ENCODE peak calls at places on chromosomes 7 and 10, in six cellular contexts. O, D, A, Q, N and J are unnamed samples.

GRCh38 chr10:68897336-68897741 is 3.8 kb upstream of the DDX50 start:
- DNase-seq in Q (peak; percentile 53), A (peak; percentile 83), D (no peak), O (no peak), N (peak; percentile 13), J (no peak)

GRCh38 chr10:104521901-104522827 is 118.9 kb upstream of the SORCS3 start:
- DNase-seq in N (no peak), O (no peak), Q (no peak), D (peak; percentile 55), A (no peak), J (no peak)

GRCh38 chr10:98344589-98345038 is 70.4 kb downstream of the PYROXD2 start:
- DNase-seq in A (no peak), N (peak; percentile 29), Q (peak; percentile 56), D (peak; percentile 83), O (peak; percentile 83), J (no peak)

GRCh38 chr7:47952224-47952623 is 4.0 kb upstream of the PKD1L1 start:
- DNase-seq in Q (no peak), A (peak; percentile 32), O (peak; percentile 5), D (no peak), N (no peak), J (no peak)

GRCh38 chr10:115829501-115830215 is 443.3 kb downstream of the GFRA1 start:
- DNase-seq in O (no peak), A (peak; percentile 18), N (no peak), Q (no peak), D (no peak), J (no peak)

GRCh38 chr10:130926442-130926841 is 385.1 kb downstream of the TCERG1L start:
- DNase-seq in O (no peak), A (no peak), Q (no peak), N (no peak), D (no peak), J (no peak)

GRCh38 chr7:80635998-80636397 is 2.4 kb upstream of the CD36 start:
- DNase-seq in N (no peak), D (no peak), O (no peak), Q (no peak), A (no peak), J (no peak)

GRCh38 chr7:30074422-30075030 is 46.3 kb downstream of the PLEKHA8 start:
- DNase-seq in Q (no peak), D (no peak), A (peak; percentile 79), O (no peak), N (no peak), J (no peak)

GRCh38 chr10:115706482-115707076 is 566.4 kb downstream of the GFRA1 start:
- DNase-seq in Q (no peak), O (no peak), D (no peak), A (peak; percentile 61), N (no peak), J (no peak)

GRCh38 chr7:27103489-27104226 is 1.2 kb upstream of the HOXA2 start:
- DNase-seq in O (peak; percentile 71), D (no peak), A (no peak), N (no peak), Q (peak; percentile 53), J (no peak)

GRCh38 chr7:31335889-31336201 is 4.7 kb downstream of the NEUROD6 start:
- DNase-seq in A (peak; percentile 63), Q (no peak), O (no peak), D (no peak), N (no peak), J (no peak)

GRCh38 chr10:89450901-89451300 is 36.5 kb downstream of the IFIT5 start:
- DNase-seq in D (no peak), N (no peak), A (no peak), Q (no peak), O (no peak), J (no peak)

GRCh38 chr7:114409750-114410149 is 4.9 kb upstream of the FOXP2 start:
- DNase-seq in O (no peak), Q (no peak), D (no peak), N (no peak), A (no peak), J (no peak)

GRCh38 chr10:31151301-31151700 is 119.6 kb upstream of the ZNF438 start:
- DNase-seq in D (no peak), A (no peak), Q (no peak), N (no peak), O (no peak), J (no peak)

GRCh38 chr10:120646738-120647427 is 189.9 kb downstream of the PLPP4 start:
- DNase-seq in A (no peak), D (no peak), Q (no peak), O (no peak), N (no peak), J (no peak)
- TF ChIP-seq CTCF in A (no peak), D (no peak), Q (no peak), O (no peak), N (no peak), J (peak; percentile 18)

DNA sequence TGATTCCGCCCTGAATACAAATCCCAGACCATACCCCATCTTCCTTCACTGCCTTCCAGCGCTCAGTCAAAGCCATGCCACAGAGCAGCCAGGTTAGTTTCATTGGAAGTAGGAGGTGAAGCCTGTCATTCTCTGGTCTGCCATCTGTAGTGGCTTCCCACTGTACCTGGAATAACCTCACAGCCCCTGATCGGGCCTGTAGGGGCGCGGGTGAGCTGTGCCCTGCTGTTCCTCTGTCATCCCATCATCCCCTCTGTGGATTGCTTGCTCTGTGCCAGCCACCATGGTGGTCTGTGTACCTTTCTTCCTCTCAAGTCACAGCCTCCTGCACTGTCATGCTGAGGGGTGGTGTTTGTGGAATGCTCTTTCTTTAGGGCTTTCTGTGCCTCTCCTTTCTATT is 155.1 kb downstream of the ZNF22 start:
- DNase-seq in A (peak; percentile 19), D (no peak), Q (no peak), O (no peak), N (no peak), J (no peak)
- TF ChIP-seq CTCF in A (peak; percentile 22), D (no peak), Q (no peak), O (no peak), N (no peak), J (no peak)

GRCh38 chr10:119526606-119527592 is 15.6 kb downstream of the RGS10 start:
- DNase-seq in N (no peak), D (no peak), Q (no peak), O (no peak), A (peak; percentile 53), J (no peak)
- TF ChIP-seq CTCF in N (no peak), D (no peak), Q (no peak), O (no peak), A (peak; percentile 14), J (peak; percentile 6)

GRCh38 chr10:14328881-14329280 is 1.8 kb downstream of the FRMD4A start:
- DNase-seq in Q (no peak), N (no peak), A (no peak), D (no peak), O (no peak), J (no peak)

GRCh38 chr10:14327535-14327934 is 3.2 kb downstream of the FRMD4A start:
- DNase-seq in D (no peak), A (no peak), Q (no peak), N (no peak), O (no peak), J (no peak)

GRCh38 chr10:14326581-14326980 is 4.1 kb downstream of the FRMD4A start:
- DNase-seq in A (no peak), N (no peak), D (no peak), Q (no peak), O (no peak), J (no peak)

GRCh38 chr10:14322531-14322930 is 8.2 kb downstream of the FRMD4A start:
- DNase-seq in Q (no peak), N (no peak), O (no peak), A (no peak), D (no peak), J (no peak)

GRCh38 chr10:14325325-14325955 is 5.3 kb downstream of the FRMD4A start:
- DNase-seq in O (no peak), D (peak; percentile 33), Q (peak; percentile 23), N (no peak), A (peak; percentile 90), J (peak; percentile 10)
- TF ChIP-seq CTCF in O (peak; percentile 40), D (peak; percentile 44), Q (no peak), N (peak; percentile 56), A (peak; percentile 89), J (peak; percentile 66)

DNA sequence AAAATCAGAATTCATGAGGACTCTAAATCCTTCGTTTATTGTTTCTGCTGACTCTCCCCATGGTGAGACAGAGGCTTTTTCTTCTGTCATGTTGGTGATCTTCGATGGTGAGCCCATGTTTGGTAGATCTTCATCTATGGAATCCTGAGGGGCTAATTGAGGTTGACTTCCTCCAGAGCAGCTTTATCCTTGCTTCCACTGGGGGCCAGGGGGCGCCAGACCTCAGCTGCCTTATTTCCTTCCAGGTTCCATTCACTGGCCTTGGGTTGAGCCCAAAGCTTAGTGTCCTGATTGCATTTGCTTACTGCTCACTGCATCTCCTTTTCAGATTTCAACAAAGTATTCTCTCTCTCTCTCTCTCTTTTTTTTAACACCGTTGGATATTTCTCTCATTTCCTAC is 80.7 kb downstream of the GCC1 start:
- DNase-seq in O (no peak), N (peak; percentile 19), A (peak; percentile 82), D (peak; percentile 16), Q (peak; percentile 12), J (no peak)
- TF ChIP-seq CTCF in O (peak; percentile 26), N (peak; percentile 22), A (peak; percentile 92), D (peak; percentile 34), Q (peak; percentile 19), J (peak; percentile 70)

GRCh38 chr7:151757274-151757673 is 119.6 kb downstream of the PRKAG2 start:
- DNase-seq in N (no peak), O (no peak), Q (no peak), D (no peak), A (no peak), J (no peak)
- TF ChIP-seq CTCF in N (no peak), O (no peak), Q (no peak), D (no peak), A (no peak), J (no peak)

GRCh38 chr10:26860542-26861325 is at the start of gene ABI1:
- DNase-seq in A (peak; percentile 99), D (peak; percentile 97), N (peak; percentile 98), Q (peak; percentile 98), O (peak; percentile 98), J (peak; percentile 93)
- TF ChIP-seq CTCF in A (peak; percentile 72), D (peak; percentile 89), N (no peak), Q (peak; percentile 82), O (peak; percentile 86), J (peak; percentile 91)

DNA sequence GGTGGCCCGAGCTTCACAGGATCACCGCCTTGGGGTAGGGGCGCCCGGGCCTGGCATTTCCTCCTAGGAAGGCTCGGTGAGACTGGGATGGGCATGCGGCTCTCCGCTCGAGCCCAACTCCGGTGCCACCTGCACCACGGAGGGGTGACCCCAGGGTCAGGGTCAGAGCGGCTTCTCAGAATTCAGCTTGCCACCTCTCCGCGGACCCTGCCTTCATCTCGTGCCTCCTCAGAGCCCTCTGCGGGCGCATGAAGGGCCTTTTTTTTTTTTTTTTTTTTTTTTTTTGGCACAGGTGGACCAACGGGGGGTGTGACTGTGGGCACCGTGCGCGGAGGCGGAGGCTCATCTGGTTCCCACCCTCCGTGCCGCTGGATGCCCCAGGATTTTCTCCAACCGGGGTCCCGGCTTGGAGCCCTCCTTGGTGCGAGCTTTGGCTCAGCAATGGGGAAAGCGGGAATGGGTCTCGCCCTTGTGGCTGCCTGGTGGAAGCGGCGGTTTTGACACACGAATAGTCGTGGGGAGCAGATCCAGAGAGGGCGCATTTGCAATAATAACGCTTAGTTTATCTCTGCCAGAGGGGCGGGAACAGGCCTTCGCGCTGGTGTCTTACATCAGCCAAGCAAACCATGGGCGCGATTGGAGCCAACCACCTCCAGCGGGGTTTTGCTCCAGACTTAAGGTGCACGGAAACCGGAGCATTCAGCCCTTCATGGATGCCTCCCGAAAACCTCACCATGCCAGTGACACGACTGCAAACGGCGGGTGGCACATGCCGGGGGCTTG is 5.0 kb upstream of the TNRC18 start:
- DNase-seq in N (peak; percentile 58), Q (peak; percentile 73), O (peak; percentile 87), D (peak; percentile 65), A (peak; percentile 39), J (no peak)
- TF ChIP-seq CTCF in N (no peak), Q (no peak), O (no peak), D (no peak), A (no peak), J (no peak)